ENCODE peak calls at places on chromosomes 5 and 9, in five cellular contexts. One of them, this sample, is unnamed.

GRCh38 chr5:56692359-56693219 is 122.8 kb upstream of the MAP3K1 start:
- DNase-seq in WTC11: no peak
- DNase-seq in K562: no peak
- DNase-seq in A549: no peak
- DNase-seq in GM12878: peak; percentile 47
- DNase-seq in this sample: no peak

GRCh38 chr9:120475341-120475740 is 104.6 kb downstream of the CDK5RAP2 start:
- DNase-seq in WTC11: no peak
- DNase-seq in K562: no peak
- DNase-seq in A549: no peak
- DNase-seq in GM12878: no peak
- DNase-seq in this sample: no peak

GRCh38 chr5:39639618-39640078 is 214.9 kb upstream of the DAB2 start:
- DNase-seq in WTC11: no peak
- DNase-seq in K562: no peak
- DNase-seq in A549: no peak
- DNase-seq in GM12878: no peak
- DNase-seq in this sample: no peak

GRCh38 chr5:172602712-172603289 is 38.3 kb upstream of the NEURL1B start:
- DNase-seq in WTC11: no peak
- DNase-seq in K562: no peak
- DNase-seq in A549: no peak
- DNase-seq in GM12878: no peak
- DNase-seq in this sample: no peak

GRCh38 chr5:124628721-124629596 is 117.5 kb downstream of the ZNF608 start:
- DNase-seq in WTC11: peak; percentile 19
- DNase-seq in K562: peak; percentile 87
- DNase-seq in A549: peak; percentile 95
- DNase-seq in GM12878: no peak
- DNase-seq in this sample: peak; percentile 84

GRCh38 chr5:143796753-143797152 is 15.2 kb upstream of the HMHB1 start:
- DNase-seq in WTC11: no peak
- DNase-seq in K562: no peak
- DNase-seq in A549: no peak
- DNase-seq in GM12878: no peak
- DNase-seq in this sample: no peak

GRCh38 chr9:97554566-97555075 is 53.2 kb downstream of the TMOD1 start:
- DNase-seq in WTC11: no peak
- DNase-seq in K562: no peak
- DNase-seq in A549: no peak
- DNase-seq in GM12878: no peak
- DNase-seq in this sample: no peak

GRCh38 chr9:18759836-18760235 is 273.2 kb downstream of the SAXO1 start:
- DNase-seq in WTC11: no peak
- DNase-seq in K562: no peak
- DNase-seq in A549: no peak
- DNase-seq in GM12878: no peak
- DNase-seq in this sample: no peak

GRCh38 chr5:34522599-34523381 is 133.3 kb upstream of the RAI14 start:
- DNase-seq in WTC11: peak; percentile 80
- DNase-seq in K562: peak; percentile 79
- DNase-seq in A549: peak; percentile 80
- DNase-seq in GM12878: no peak
- DNase-seq in this sample: peak; percentile 65

GRCh38 chr9:81578606-81579005 is 110.7 kb downstream of the TLE1 start:
- DNase-seq in WTC11: no peak
- DNase-seq in K562: no peak
- DNase-seq in A549: no peak
- DNase-seq in GM12878: no peak
- DNase-seq in this sample: no peak

GRCh38 chr5:121182788-121183490 is 668.7 kb upstream of the FTMT start:
- DNase-seq in WTC11: no peak
- DNase-seq in K562: no peak
- DNase-seq in A549: no peak
- DNase-seq in GM12878: no peak
- DNase-seq in this sample: no peak

GRCh38 chr5:147482426-147483196 is 27.3 kb downstream of the DPYSL3 start:
- DNase-seq in WTC11: no peak
- DNase-seq in K562: no peak
- DNase-seq in A549: no peak
- DNase-seq in GM12878: no peak
- DNase-seq in this sample: no peak

GRCh38 chr5:147483197-147483790 is 26.6 kb downstream of the DPYSL3 start:
- DNase-seq in WTC11: no peak
- DNase-seq in K562: no peak
- DNase-seq in A549: no peak
- DNase-seq in GM12878: no peak
- DNase-seq in this sample: no peak

GRCh38 chr5:147479949-147480348 is 29.9 kb downstream of the DPYSL3 start:
- DNase-seq in WTC11: peak; percentile 25
- DNase-seq in K562: no peak
- DNase-seq in A549: no peak
- DNase-seq in GM12878: no peak
- DNase-seq in this sample: no peak

GRCh38 chr5:147481857-147482256 is 28.0 kb downstream of the DPYSL3 start:
- DNase-seq in WTC11: no peak
- DNase-seq in K562: no peak
- DNase-seq in A549: no peak
- DNase-seq in GM12878: peak; percentile 40
- DNase-seq in this sample: no peak

GRCh38 chr5:147481376-147481775 is 28.5 kb downstream of the DPYSL3 start:
- DNase-seq in WTC11: no peak
- DNase-seq in K562: no peak
- DNase-seq in A549: no peak
- DNase-seq in GM12878: no peak
- DNase-seq in this sample: no peak
- TF ChIP-seq ESRRA in WTC11: no peak
- TF ChIP-seq ESRRA in K562: no peak
- TF ChIP-seq ESRRA in A549: no peak
- TF ChIP-seq ESRRA in GM12878: no peak
- TF ChIP-seq ESRRA in this sample: no peak

DNA sequence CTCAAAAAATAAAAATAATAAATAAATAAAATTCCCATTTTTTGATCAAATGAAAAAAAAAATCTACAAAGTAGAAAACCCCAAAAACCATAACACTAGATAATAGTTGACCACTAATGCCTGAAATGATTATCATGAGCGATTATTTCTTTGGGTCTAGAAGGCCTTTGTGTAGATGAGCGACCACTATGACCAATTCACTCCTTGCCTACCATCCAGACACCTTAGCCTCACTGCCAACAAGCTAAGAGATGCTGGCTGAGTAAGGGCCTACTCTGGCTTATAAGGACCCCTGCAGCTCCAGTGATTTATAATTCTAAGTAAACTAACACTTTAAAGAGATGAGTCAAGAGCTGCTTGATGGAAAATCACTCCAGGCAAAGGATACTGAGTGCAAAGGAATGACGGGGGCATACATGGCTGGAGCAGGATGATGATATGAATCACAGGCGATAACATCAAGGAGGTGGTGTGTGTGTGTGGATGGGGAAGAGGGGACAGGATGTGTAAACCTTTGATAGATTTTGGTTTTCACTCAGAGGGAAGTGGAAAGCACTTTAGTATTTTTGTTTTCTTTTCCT is 4.8 kb upstream of the F2RL1 start:
- DNase-seq in WTC11: no peak
- DNase-seq in K562: no peak
- DNase-seq in A549: peak; percentile 82
- DNase-seq in GM12878: no peak
- DNase-seq in this sample: peak; percentile 43
- TF ChIP-seq ESRRA in WTC11: no peak
- TF ChIP-seq ESRRA in K562: no peak
- TF ChIP-seq ESRRA in A549: no peak
- TF ChIP-seq ESRRA in GM12878: no peak
- TF ChIP-seq ESRRA in this sample: no peak

GRCh38 chr5:113562828-113563400 is 49.4 kb downstream of the YTHDC2 start:
- DNase-seq in WTC11: no peak
- DNase-seq in K562: no peak
- DNase-seq in A549: no peak
- DNase-seq in GM12878: no peak
- DNase-seq in this sample: no peak
- TF ChIP-seq ESRRA in WTC11: no peak
- TF ChIP-seq ESRRA in K562: no peak
- TF ChIP-seq ESRRA in A549: no peak
- TF ChIP-seq ESRRA in GM12878: no peak
- TF ChIP-seq ESRRA in this sample: no peak

DNA sequence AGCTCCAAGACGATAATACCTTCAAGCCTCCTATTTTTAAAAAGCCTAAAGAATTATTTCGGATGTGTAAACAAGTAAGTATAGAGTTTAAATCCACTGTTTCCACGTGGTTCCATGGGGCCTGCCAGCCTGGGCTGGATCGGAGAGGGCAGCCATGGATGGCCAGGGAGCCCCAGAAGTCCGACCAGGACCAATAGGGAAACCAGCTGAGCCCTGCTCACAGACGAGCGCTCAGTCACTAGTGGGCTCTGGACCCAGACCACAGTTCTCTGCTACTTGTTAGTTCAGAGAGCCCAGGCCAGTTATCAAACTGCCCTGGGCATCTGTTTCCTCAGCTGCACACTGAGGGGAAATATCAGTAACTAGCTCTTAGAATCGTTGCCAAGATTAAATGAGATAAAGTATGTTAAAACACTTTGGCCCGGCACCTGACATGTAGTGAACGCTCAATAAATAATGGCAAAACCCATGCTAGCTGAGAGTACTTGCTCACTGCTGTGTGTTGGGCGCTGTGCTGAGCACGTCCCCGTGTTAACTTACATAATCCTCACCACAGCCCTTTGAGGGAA is 124.8 kb downstream of the RGS3 start:
- DNase-seq in WTC11: no peak
- DNase-seq in K562: no peak
- DNase-seq in A549: no peak
- DNase-seq in GM12878: no peak
- DNase-seq in this sample: no peak
- TF ChIP-seq ESRRA in WTC11: no peak
- TF ChIP-seq ESRRA in K562: no peak
- TF ChIP-seq ESRRA in A549: no peak
- TF ChIP-seq ESRRA in GM12878: no peak
- TF ChIP-seq ESRRA in this sample: no peak

GRCh38 chr9:73014011-73014410 is 61.2 kb upstream of the ALDH1A1 start:
- DNase-seq in WTC11: no peak
- DNase-seq in K562: no peak
- DNase-seq in A549: no peak
- DNase-seq in GM12878: no peak
- DNase-seq in this sample: no peak

GRCh38 chr9:73009649-73010288 is 56.9 kb upstream of the ALDH1A1 start:
- DNase-seq in WTC11: no peak
- DNase-seq in K562: peak; percentile 50
- DNase-seq in A549: no peak
- DNase-seq in GM12878: no peak
- DNase-seq in this sample: no peak

GRCh38 chr9:73008273-73008672 is 55.4 kb upstream of the ALDH1A1 start:
- DNase-seq in WTC11: no peak
- DNase-seq in K562: no peak
- DNase-seq in A549: no peak
- DNase-seq in GM12878: no peak
- DNase-seq in this sample: no peak

GRCh38 chr9:73011956-73012355 is 59.1 kb upstream of the ALDH1A1 start:
- DNase-seq in WTC11: no peak
- DNase-seq in K562: no peak
- DNase-seq in A549: no peak
- DNase-seq in GM12878: no peak
- DNase-seq in this sample: no peak

DNA sequence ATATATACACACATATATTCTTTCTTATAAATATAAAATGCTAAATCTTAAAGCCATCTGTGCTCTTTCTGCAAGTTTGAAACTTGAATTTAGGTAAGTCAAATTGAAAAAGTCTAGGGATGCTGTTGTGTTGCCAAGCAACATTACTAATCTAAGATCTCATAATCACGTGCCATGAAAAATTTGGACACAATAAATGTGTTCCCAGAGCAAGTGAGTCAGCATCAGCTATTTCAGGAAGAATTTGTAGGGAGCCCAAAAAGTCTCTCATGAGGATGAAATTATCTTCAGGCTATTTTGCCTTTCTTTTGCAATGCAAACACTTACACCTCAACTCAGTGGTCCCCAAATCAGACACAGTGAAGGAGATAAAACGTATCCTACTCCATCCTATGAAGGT is 58.5 kb upstream of the ALDH1A1 start:
- DNase-seq in WTC11: no peak
- DNase-seq in K562: no peak
- DNase-seq in A549: no peak
- DNase-seq in GM12878: no peak
- DNase-seq in this sample: no peak
- TF ChIP-seq ESRRA in WTC11: no peak
- TF ChIP-seq ESRRA in K562: no peak
- TF ChIP-seq ESRRA in A549: no peak
- TF ChIP-seq ESRRA in GM12878: no peak
- TF ChIP-seq ESRRA in this sample: no peak

GRCh38 chr5:170751631-170752030 is 31.9 kb upstream of the GABRP start:
- DNase-seq in WTC11: no peak
- DNase-seq in K562: no peak
- DNase-seq in A549: no peak
- DNase-seq in GM12878: no peak
- DNase-seq in this sample: no peak

GRCh38 chr5:170755679-170756456 is 27.7 kb upstream of the GABRP start:
- DNase-seq in WTC11: no peak
- DNase-seq in K562: no peak
- DNase-seq in A549: no peak
- DNase-seq in GM12878: no peak
- DNase-seq in this sample: no peak

GRCh38 chr5:170753311-170753710 is 30.2 kb upstream of the GABRP start:
- DNase-seq in WTC11: no peak
- DNase-seq in K562: no peak
- DNase-seq in A549: no peak
- DNase-seq in GM12878: no peak
- DNase-seq in this sample: no peak

GRCh38 chr5:170749911-170750431 is 33.6 kb upstream of the GABRP start:
- DNase-seq in WTC11: no peak
- DNase-seq in K562: no peak
- DNase-seq in A549: no peak
- DNase-seq in GM12878: no peak
- DNase-seq in this sample: no peak

GRCh38 chr5:170752257-170753215 is 31.0 kb upstream of the GABRP start:
- DNase-seq in WTC11: no peak
- DNase-seq in K562: no peak
- DNase-seq in A549: no peak
- DNase-seq in GM12878: no peak
- DNase-seq in this sample: no peak
- TF ChIP-seq ESRRA in WTC11: no peak
- TF ChIP-seq ESRRA in K562: no peak
- TF ChIP-seq ESRRA in A549: no peak
- TF ChIP-seq ESRRA in GM12878: no peak
- TF ChIP-seq ESRRA in this sample: no peak

This sample was measured in HepG2.